ENCODE peak calls at places on chromosomes 16 and 17, in eight cellular contexts. One of them, this sample, is unnamed.

GRCh38 chr16:84279871-84280270 is 14.8 kb upstream of the WFDC1 start:
- DNase-seq in SK-N-SH: no peak
- DNase-seq in SW480: no peak
- DNase-seq in fibroblast of mammary gland: no peak
- DNase-seq in activated T-helper 1 cell treated with anti-CD3 and anti-CD28 coated beads, Interleukin-2, amount 50 U/mL, for 16 hours: no peak
- DNase-seq in KBM-7: no peak
- DNase-seq in AG20443: no peak
- DNase-seq in thoracic aorta: no peak
- DNase-seq in this sample: no peak

GRCh38 chr16:89383095-89384003 is 107.0 kb downstream of the ANKRD11 start:
- DNase-seq in SK-N-SH: peak
- DNase-seq in SW480: no peak
- DNase-seq in fibroblast of mammary gland: peak
- DNase-seq in activated T-helper 1 cell treated with anti-CD3 and anti-CD28 coated beads, Interleukin-2, amount 50 U/mL, for 16 hours: no peak
- DNase-seq in KBM-7: peak
- DNase-seq in AG20443: no peak
- DNase-seq in thoracic aorta: no peak
- DNase-seq in this sample: no peak

GRCh38 chr16:62149646-62150045 is 113.4 kb upstream of the CDH8 start:
- DNase-seq in SK-N-SH: no peak
- DNase-seq in SW480: no peak
- DNase-seq in fibroblast of mammary gland: no peak
- DNase-seq in activated T-helper 1 cell treated with anti-CD3 and anti-CD28 coated beads, Interleukin-2, amount 50 U/mL, for 16 hours: no peak
- DNase-seq in KBM-7: no peak
- DNase-seq in AG20443: no peak
- DNase-seq in thoracic aorta: no peak
- DNase-seq in this sample: no peak

GRCh38 chr17:7445011-7445927 is at the start of gene CHRNB1:
- DNase-seq in SK-N-SH: peak
- DNase-seq in SW480: peak
- DNase-seq in fibroblast of mammary gland: peak
- DNase-seq in activated T-helper 1 cell treated with anti-CD3 and anti-CD28 coated beads, Interleukin-2, amount 50 U/mL, for 16 hours: no peak
- DNase-seq in KBM-7: no peak
- DNase-seq in AG20443: peak
- DNase-seq in thoracic aorta: no peak
- DNase-seq in this sample: no peak

GRCh38 chr16:19164285-19164684 is 3.8 kb upstream of the SYT17 start:
- DNase-seq in SK-N-SH: no peak
- DNase-seq in SW480: no peak
- DNase-seq in fibroblast of mammary gland: no peak
- DNase-seq in activated T-helper 1 cell treated with anti-CD3 and anti-CD28 coated beads, Interleukin-2, amount 50 U/mL, for 16 hours: no peak
- DNase-seq in KBM-7: no peak
- DNase-seq in AG20443: no peak
- DNase-seq in thoracic aorta: no peak
- DNase-seq in this sample: no peak

GRCh38 chr17:61904094-61904710 is 23.6 kb downstream of the INTS2 start:
- DNase-seq in SK-N-SH: no peak
- DNase-seq in SW480: no peak
- DNase-seq in fibroblast of mammary gland: no peak
- DNase-seq in activated T-helper 1 cell treated with anti-CD3 and anti-CD28 coated beads, Interleukin-2, amount 50 U/mL, for 16 hours: peak
- DNase-seq in KBM-7: no peak
- DNase-seq in AG20443: no peak
- DNase-seq in thoracic aorta: no peak
- DNase-seq in this sample: no peak

GRCh38 chr17:39271546-39271945 is 45.8 kb upstream of the STAC2 start:
- DNase-seq in SK-N-SH: no peak
- DNase-seq in SW480: no peak
- DNase-seq in fibroblast of mammary gland: peak
- DNase-seq in activated T-helper 1 cell treated with anti-CD3 and anti-CD28 coated beads, Interleukin-2, amount 50 U/mL, for 16 hours: no peak
- DNase-seq in KBM-7: no peak
- DNase-seq in AG20443: peak
- DNase-seq in thoracic aorta: no peak
- DNase-seq in this sample: no peak

GRCh38 chr16:5326395-5326794 is 228.8 kb upstream of the EEF2KMT start:
- DNase-seq in SK-N-SH: no peak
- DNase-seq in SW480: no peak
- DNase-seq in fibroblast of mammary gland: no peak
- DNase-seq in activated T-helper 1 cell treated with anti-CD3 and anti-CD28 coated beads, Interleukin-2, amount 50 U/mL, for 16 hours: no peak
- DNase-seq in KBM-7: no peak
- DNase-seq in AG20443: no peak
- DNase-seq in thoracic aorta: no peak
- DNase-seq in this sample: no peak

GRCh38 chr17:50049636-50050035 is 6.3 kb upstream of the ITGA3 start:
- DNase-seq in SK-N-SH: no peak
- DNase-seq in SW480: no peak
- DNase-seq in fibroblast of mammary gland: peak
- DNase-seq in activated T-helper 1 cell treated with anti-CD3 and anti-CD28 coated beads, Interleukin-2, amount 50 U/mL, for 16 hours: no peak
- DNase-seq in KBM-7: no peak
- DNase-seq in AG20443: no peak
- DNase-seq in thoracic aorta: no peak
- DNase-seq in this sample: no peak

GRCh38 chr17:73468221-73468620 is 156.4 kb upstream of the CDC42EP4 start:
- DNase-seq in SK-N-SH: no peak
- DNase-seq in SW480: no peak
- DNase-seq in fibroblast of mammary gland: no peak
- DNase-seq in activated T-helper 1 cell treated with anti-CD3 and anti-CD28 coated beads, Interleukin-2, amount 50 U/mL, for 16 hours: no peak
- DNase-seq in KBM-7: no peak
- DNase-seq in AG20443: no peak
- DNase-seq in thoracic aorta: no peak
- DNase-seq in this sample: no peak

GRCh38 chr17:44118427-44119050 is 4.9 kb downstream of the HDAC5 start:
- DNase-seq in SK-N-SH: no peak
- DNase-seq in SW480: no peak
- DNase-seq in fibroblast of mammary gland: no peak
- DNase-seq in activated T-helper 1 cell treated with anti-CD3 and anti-CD28 coated beads, Interleukin-2, amount 50 U/mL, for 16 hours: no peak
- DNase-seq in KBM-7: no peak
- DNase-seq in AG20443: no peak
- DNase-seq in thoracic aorta: no peak
- DNase-seq in this sample: no peak